ENCODE peak calls at places on chromosomes 13 and 19, in four cellular contexts. L is stomach, G is HepG2, R is H1. M is an unnamed sample.
A peak's percentile ranks its signal among the peaks of the same experiment; 100 is the strongest.

GRCh38 chr13:31174018-31174417 is 12.3 kb upstream of the HSPH1 start:
- DNase-seq in L (no peak), R (no peak), G (peak; percentile 38), M (no peak)

GRCh38 chr13:112443191-112444000 is 67.2 kb downstream of the SPACA7 start:
- DNase-seq in R (peak; percentile 81), G (no peak), L (peak; percentile 25), M (peak; percentile 75)

GRCh38 chr19:2453431-2454025 is 3.2 kb downstream of the LMNB2 start:
- DNase-seq in L (no peak), R (no peak), G (no peak), M (no peak)

GRCh38 chr19:36579255-36579654 is 6.2 kb upstream of the ZNF529 start:
- DNase-seq in R (no peak), G (no peak), L (no peak), M (no peak)

GRCh38 chr19:3945838-3946237 is 13.0 kb downstream of the NMRK2 start:
- DNase-seq in G (no peak), R (no peak), L (no peak), M (no peak)

GRCh38 chr19:42538841-42539709 is 10.8 kb upstream of the CEACAM1 start:
- DNase-seq in R (peak; percentile 27), G (no peak), L (no peak), M (no peak)

GRCh38 chr19:54573330-54573872 is at the start of gene LILRA2:
- DNase-seq in L (no peak), G (no peak), R (no peak), M (no peak)

GRCh38 chr19:8638078-8638619 is 7.7 kb downstream of the NFILZ start:
- DNase-seq in G (peak; percentile 71), L (peak; percentile 33), R (no peak), M (no peak)

GRCh38 chr19:4596033-4596904 is 36.8 kb upstream of the SEMA6B start:
- DNase-seq in L (no peak), R (no peak), G (no peak), M (no peak)

GRCh38 chr13:27868639-27869435 is 51.0 kb upstream of the PDX1 start:
- DNase-seq in L (no peak), R (no peak), G (no peak), M (no peak)

GRCh38 chr13:27962128-27962841 is 6.8 kb downstream of the CDX2 start:
- DNase-seq in G (peak; percentile 52), R (peak; percentile 61), L (no peak), M (peak; percentile 43)

GRCh38 chr13:21402586-21403307 is 56.4 kb downstream of the ZDHHC20 start:
- DNase-seq in L (no peak), R (no peak), G (peak; percentile 67), M (no peak)

GRCh38 chr19:21566073-21566472 is 60.7 kb downstream of the ZNF429 start:
- DNase-seq in L (no peak), G (no peak), R (no peak), M (no peak)

GRCh38 chr13:34347784-34348573 is 530.0 kb downstream of the RFC3 start:
- DNase-seq in R (no peak), G (peak; percentile 5), L (peak; percentile 63), M (no peak)

GRCh38 chr13:35814573-35814972 is 316.6 kb downstream of the DCLK1 start:
- DNase-seq in R (no peak), G (no peak), L (no peak), M (no peak)

GRCh38 chr13:89401209-89401810 is 1730.1 kb downstream of the SLITRK5 start:
- DNase-seq in R (no peak), G (no peak), L (no peak), M (no peak)

GRCh38 chr19:38455031-38455430 is 21.5 kb downstream of the RYR1 start:
- DNase-seq in R (no peak), L (no peak), G (peak; percentile 18), M (no peak)

GRCh38 chr19:16381756-16382401 is 57.3 kb downstream of the KLF2 start:
- DNase-seq in G (no peak), R (no peak), L (no peak), M (peak; percentile 95)

GRCh38 chr19:37594982-37595382 is 306 bp downstream of the ZNF540 start:
- DNase-seq in R (no peak), L (peak; percentile 62), G (no peak), M (peak; percentile 80)

GRCh38 chr13:97353927-97354326 is 80.0 kb upstream of the RAP2A start:
- DNase-seq in R (no peak), L (no peak), G (no peak), M (no peak)

GRCh38 chr19:48644839-48645651 is 942 bp downstream of the CA11 start:
- DNase-seq in L (peak; percentile 83), R (peak; percentile 81), G (peak; percentile 53), M (no peak)

GRCh38 chr13:72808917-72809500 is 27.1 kb downstream of the PIBF1 start:
- DNase-seq in G (peak; percentile 9), L (no peak), R (no peak), M (no peak)

GRCh38 chr13:110874508-110874960 is 40.3 kb downstream of the ANKRD10 start:
- DNase-seq in L (peak; percentile 85), R (peak; percentile 93), G (peak; percentile 37), M (peak; percentile 89)

GRCh38 chr19:22620912-22621311 is 13.2 kb upstream of the ZNF492 start:
- DNase-seq in L (no peak), G (no peak), R (no peak), M (no peak)

GRCh38 chr13:30341815-30342570 is 34.6 kb upstream of the KATNAL1 start:
- DNase-seq in L (peak; percentile 85), R (no peak), G (no peak), M (peak; percentile 91)

GRCh38 chr19:40084948-40085347 is 5.8 kb downstream of the ZNF780A start:
- DNase-seq in L (no peak), R (no peak), G (peak; percentile 90), M (no peak)

GRCh38 chr13:28313579-28313978 is 175.2 kb downstream of the PAN3 start:
- DNase-seq in L (no peak), R (no peak), G (no peak), M (no peak)

GRCh38 chr13:39419068-39419467 is 183.9 kb downstream of the LHFPL6 start:
- DNase-seq in G (no peak), R (no peak), L (no peak), M (no peak)

GRCh38 chr19:51018745-51019543 is 565 bp downstream of the KLK10 start:
- DNase-seq in R (peak; percentile 73), L (peak; percentile 43), G (no peak), M (no peak)

GRCh38 chr13:65656740-65657329 is 1573.3 kb downstream of the PCDH9 start:
- DNase-seq in G (no peak), L (no peak), R (no peak), M (no peak)

GRCh38 chr19:46481947-46482346 is 10.6 kb upstream of the PNMA8A start:
- DNase-seq in L (no peak), G (no peak), R (no peak), M (no peak)

GRCh38 chr13:98925949-98926348 is 51.9 kb downstream of the DOCK9 start:
- DNase-seq in R (no peak), G (no peak), L (no peak), M (no peak)

GRCh38 chr13:31947105-31947504 is 84.5 kb upstream of the FRY start:
- DNase-seq in L (no peak), R (no peak), G (no peak), M (no peak)

GRCh38 chr13:40148103-40148502 is 492.6 kb downstream of the COG6 start:
- DNase-seq in R (no peak), G (no peak), L (no peak), M (no peak)

GRCh38 chr13:33194820-33195692 is 90.5 kb downstream of the STARD13 start:
- DNase-seq in G (peak; percentile 73), L (peak; percentile 30), R (no peak), M (no peak)

GRCh38 chr13:90770334-90770733 is 577.2 kb upstream of the MIR17HG start:
- DNase-seq in G (no peak), L (no peak), R (no peak), M (no peak)

GRCh38 chr13:99255241-99255640 is 2.9 kb downstream of the GPR18 start:
- DNase-seq in L (no peak), G (no peak), R (no peak), M (no peak)

GRCh38 chr13:95457294-95457693 is 95.2 kb upstream of the CLDN10 start:
- DNase-seq in R (no peak), G (no peak), L (no peak), M (no peak)

GRCh38 chr19:33133438-33134031 is 1.6 kb downstream of the WDR88 start:
- DNase-seq in R (peak; percentile 53), L (no peak), G (peak; percentile 43), M (no peak)

GRCh38 chr19:55640577-55641375 is at the start of gene ZNF580:
- DNase-seq in R (peak; percentile 86), L (peak; percentile 63), G (peak; percentile 40), M (no peak)

GRCh38 chr19:839146-839872 is 1.5 kb upstream of the PRTN3 start:
- DNase-seq in R (no peak), L (no peak), G (no peak), M (peak; percentile 73)
- TF ChIP-seq POLR2AphosphoS5 in R (no peak), L (no peak), G (no peak), M (no peak)

GRCh38 chr19:10201176-10201575 is 6.4 kb upstream of the DNMT1 start:
- DNase-seq in L (no peak), G (no peak), R (no peak), M (no peak)
- TF ChIP-seq EP300 in L (no peak), G (no peak), R (no peak), M (no peak)

GRCh38 chr13:109784590-109785140 is 1.7 kb downstream of the IRS2 start:
- DNase-seq in G (no peak), L (peak; percentile 85), R (peak; percentile 89), M (peak; percentile 78)

GRCh38 chr13:109785141-109785891 is 1.1 kb downstream of the IRS2 start:
- DNase-seq in R (peak; percentile 66), G (no peak), L (peak; percentile 61), M (peak; percentile 76)

GRCh38 chr13:109787135-109787954 is 962 bp upstream of the IRS2 start:
- DNase-seq in L (peak; percentile 47), G (no peak), R (peak; percentile 67), M (peak; percentile 77)

GRCh38 chr13:109785892-109786450 is 412 bp downstream of the IRS2 start:
- DNase-seq in G (no peak), L (no peak), R (no peak), M (no peak)

DNA sequence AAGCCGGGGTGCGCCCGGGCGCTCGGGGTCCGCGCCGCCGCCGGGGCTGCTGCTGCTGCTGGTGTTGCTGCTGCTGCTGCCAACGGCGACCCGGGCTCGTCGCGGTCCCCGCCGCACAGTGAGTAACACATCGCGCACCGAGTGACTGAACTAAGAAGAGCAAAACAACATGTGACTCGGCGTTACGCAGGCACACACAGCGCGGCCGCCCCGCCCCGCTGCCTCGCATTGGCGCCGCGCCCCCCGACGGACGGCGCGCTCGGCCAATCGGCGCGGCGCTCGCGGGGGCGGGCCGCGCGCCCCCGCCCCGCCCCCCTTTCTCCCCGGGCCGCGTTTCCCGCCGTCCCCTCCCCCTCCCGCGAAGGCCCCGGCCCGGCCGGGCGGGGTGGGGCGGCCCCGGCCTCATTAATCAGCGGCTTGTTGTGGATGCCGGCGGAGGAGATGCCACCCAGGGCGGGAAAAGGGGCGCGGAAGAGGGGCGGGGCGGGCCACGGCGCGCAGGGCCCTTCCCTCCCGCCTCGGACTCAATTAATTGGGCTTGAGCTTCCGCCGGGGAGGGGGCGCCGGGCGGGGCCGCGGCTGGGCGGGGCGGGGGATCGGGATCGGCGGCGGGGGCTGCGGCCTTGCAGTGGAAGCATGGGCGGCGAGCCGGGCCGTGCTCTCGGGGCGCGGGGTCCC is at the start of gene IRS2:
- DNase-seq in G (no peak), R (peak; percentile 89), L (peak; percentile 95), M (peak; percentile 96)
- TF ChIP-seq POLR2AphosphoS5 in G (no peak), R (peak; percentile 99), L (peak; percentile 100), M (peak; percentile 99)

GRCh38 chr13:23956106-23956505 is 58.8 kb upstream of the C1QTNF9B start:
- DNase-seq in L (no peak), R (no peak), G (no peak), M (no peak)
- TF ChIP-seq EP300 in L (no peak), R (no peak), G (no peak), M (no peak)